ENCODE peak calls at places on chromosomes 7 and 10, in nine cellular contexts. N is brain microvascular endothelial cell, Z is H4, F is stomach, Y is G401, S is ELR, C is HFFc6, X is AG04450, U is H9. P is an unnamed sample.

GRCh38 chr10:90967865-90968264 is 47.0 kb upstream of the ANKRD1 start:
- DNase-seq in N (no peak), Z (no peak), F (no peak), Y (no peak), S (no peak), C (no peak), X (no peak), U (no peak), P (no peak)

GRCh38 chr7:6385909-6386560 is 61.7 kb downstream of the DAGLB start:
- DNase-seq in N (no peak), Z (no peak), F (no peak), Y (no peak), S (peak; percentile 28), C (no peak), X (no peak), U (no peak), P (no peak)

GRCh38 chr10:132322621-132323048 is 9.4 kb upstream of the LRRC27 start:
- DNase-seq in N (no peak), Z (peak; percentile 31), F (no peak), Y (no peak), S (peak; percentile 38), C (no peak), X (no peak), U (no peak), P (peak; percentile 41)

GRCh38 chr7:101453617-101454016 is 90.9 kb downstream of the COL26A1 start:
- DNase-seq in N (no peak), Z (no peak), F (no peak), Y (no peak), S (no peak), C (no peak), X (no peak), U (no peak), P (no peak)

GRCh38 chr10:98659951-98660350 is 213.2 kb upstream of the HPS1 start:
- DNase-seq in N (no peak), Z (no peak), F (no peak), Y (no peak), S (no peak), C (no peak), X (no peak), U (no peak), P (no peak)

GRCh38 chr10:96287392-96288105 is 16.2 kb upstream of the BLNK start:
- DNase-seq in N (no peak), Z (peak; percentile 65), F (peak; percentile 35), Y (no peak), S (no peak), C (no peak), X (no peak), U (no peak), P (no peak)

GRCh38 chr10:58266003-58266825 is 1.5 kb downstream of the IPMK start:
- DNase-seq in N (peak; percentile 57), Z (peak; percentile 49), F (no peak), Y (peak; percentile 39), S (peak; percentile 81), C (peak; percentile 63), X (no peak), U (no peak), P (no peak)

GRCh38 chr7:49158321-49158720 is 234.0 kb downstream of the CDC14C start:
- DNase-seq in N (no peak), Z (no peak), F (no peak), Y (no peak), S (no peak), C (no peak), X (no peak), U (no peak), P (no peak)

GRCh38 chr7:127872122-127872521 is 159.1 kb downstream of the LRRC4 start:
- DNase-seq in N (no peak), Z (no peak), F (no peak), Y (no peak), S (no peak), C (no peak), X (no peak), U (no peak), P (no peak)

GRCh38 chr7:69693042-69693441 is 94.8 kb downstream of the AUTS2 start:
- DNase-seq in N (no peak), Z (no peak), F (no peak), Y (no peak), S (no peak), C (no peak), X (no peak), U (no peak), P (no peak)

GRCh38 chr10:93745411-93746065 is 12.2 kb upstream of the LGI1 start:
- DNase-seq in N (no peak), Z (peak; percentile 19), F (no peak), Y (peak; percentile 57), S (peak; percentile 57), C (peak; percentile 30), X (no peak), U (peak; percentile 78), P (no peak)

GRCh38 chr10:103145860-103146466 is 47.1 kb downstream of the NT5C2 start:
- DNase-seq in N (peak; percentile 88), Z (peak; percentile 60), F (peak; percentile 76), Y (no peak), S (peak; percentile 69), C (peak; percentile 83), X (peak; percentile 67), U (no peak), P (peak; percentile 81)

GRCh38 chr7:18515067-18515466 is 19.5 kb downstream of the HDAC9 start:
- DNase-seq in N (no peak), Z (no peak), F (no peak), Y (no peak), S (no peak), C (peak; percentile 45), X (no peak), U (no peak), P (no peak)

GRCh38 chr10:78931333-78932083 is 137.3 kb upstream of the ZMIZ1 start:
- DNase-seq in N (peak; percentile 87), Z (peak; percentile 35), F (peak; percentile 35), Y (peak; percentile 56), S (peak; percentile 83), C (peak; percentile 79), X (peak; percentile 63), U (no peak), P (peak; percentile 83)

GRCh38 chr7:143436539-143436938 is 6.7 kb upstream of the TAS2R60 start:
- DNase-seq in N (no peak), Z (no peak), F (no peak), Y (no peak), S (no peak), C (no peak), X (no peak), U (no peak), P (no peak)

GRCh38 chr7:87312215-87312865 is 33.1 kb upstream of the CROT start:
- DNase-seq in N (peak; percentile 46), Z (peak; percentile 77), F (peak; percentile 58), Y (peak; percentile 65), S (peak; percentile 65), C (peak; percentile 61), X (peak; percentile 42), U (peak; percentile 67), P (peak; percentile 28)

GRCh38 chr7:45682358-45682735 is 108.2 kb downstream of the ADCY1 start:
- DNase-seq in N (no peak), Z (no peak), F (peak; percentile 17), Y (no peak), S (no peak), C (no peak), X (no peak), U (peak; percentile 22), P (no peak)

GRCh38 chr10:45241865-45242518 is 73.4 kb downstream of the OR13A1 start:
- DNase-seq in N (no peak), Z (no peak), F (no peak), Y (no peak), S (peak; percentile 3), C (no peak), X (no peak), U (no peak), P (no peak)

GRCh38 chr7:35818513-35818912 is 17.7 kb downstream of the SEPTIN7 start:
- DNase-seq in N (no peak), Z (no peak), F (no peak), Y (no peak), S (no peak), C (no peak), X (no peak), U (no peak), P (no peak)

GRCh38 chr10:33546031-33546430 is 211.6 kb upstream of the NRP1 start:
- DNase-seq in N (no peak), Z (no peak), F (no peak), Y (no peak), S (no peak), C (no peak), X (no peak), U (no peak), P (no peak)

P was measured in AG09309.